ENCODE peak calls at places on chromosomes 5 and 9, in six cellular contexts. Z is A549, E is AG10803, U is thoracic aorta, Q is IMR-90, R is cardiac muscle cell. C is an unnamed sample.

GRCh38 chr9:114452219-114453169 is 52.8 kb downstream of the WHRN start:
- DNase-seq in Z (no peak), E (no peak), U (no peak), Q (no peak), R (peak; percentile 5), C (no peak)

GRCh38 chr5:141855265-141856029 is 22.8 kb downstream of the PCDH1 start:
- DNase-seq in Z (no peak), E (no peak), U (no peak), Q (no peak), R (no peak), C (no peak)

GRCh38 chr9:84371737-84372136 is 31.2 kb upstream of the SLC28A3 start:
- DNase-seq in Z (no peak), E (peak; percentile 97), U (no peak), Q (peak; percentile 82), R (peak; percentile 98), C (no peak)

GRCh38 chr9:129139993-129140396 is 28.8 kb downstream of the PTPA start:
- DNase-seq in Z (peak; percentile 97), E (peak; percentile 100), U (peak; percentile 95), Q (peak; percentile 100), R (peak; percentile 100), C (peak; percentile 98)

GRCh38 chr5:54279960-54280359 is 30.4 kb downstream of the ARL15 start:
- DNase-seq in Z (no peak), E (no peak), U (no peak), Q (no peak), R (no peak), C (no peak)

GRCh38 chr5:162503796-162504195 is 436.2 kb downstream of the GABRG2 start:
- DNase-seq in Z (no peak), E (no peak), U (no peak), Q (no peak), R (no peak), C (no peak)

GRCh38 chr5:19626218-19626617 is 361.8 kb downstream of the CDH18 start:
- DNase-seq in Z (no peak), E (no peak), U (no peak), Q (no peak), R (no peak), C (no peak)

GRCh38 chr5:148014276-148014675 is 49.5 kb upstream of the SPINK5 start:
- DNase-seq in Z (no peak), E (no peak), U (no peak), Q (no peak), R (no peak), C (no peak)

GRCh38 chr5:157324237-157324636 is 58.3 kb downstream of the CYFIP2 start:
- DNase-seq in Z (peak; percentile 58), E (no peak), U (no peak), Q (no peak), R (no peak), C (no peak)

GRCh38 chr9:110452227-110452801 is 114.7 kb upstream of the TXNDC8 start:
- DNase-seq in Z (peak; percentile 11), E (peak; percentile 3), U (no peak), Q (peak; percentile 15), R (peak; percentile 45), C (peak; percentile 6)

GRCh38 chr9:111148390-111148993 is 110.2 kb upstream of the LPAR1 start:
- DNase-seq in Z (no peak), E (peak; percentile 26), U (no peak), Q (peak; percentile 22), R (peak; percentile 82), C (peak; percentile 24)

GRCh38 chr9:127567898-127568617 is 44.0 kb upstream of the STXBP1 start:
- DNase-seq in Z (no peak), E (no peak), U (no peak), Q (no peak), R (peak; percentile 27), C (no peak)

DNA sequence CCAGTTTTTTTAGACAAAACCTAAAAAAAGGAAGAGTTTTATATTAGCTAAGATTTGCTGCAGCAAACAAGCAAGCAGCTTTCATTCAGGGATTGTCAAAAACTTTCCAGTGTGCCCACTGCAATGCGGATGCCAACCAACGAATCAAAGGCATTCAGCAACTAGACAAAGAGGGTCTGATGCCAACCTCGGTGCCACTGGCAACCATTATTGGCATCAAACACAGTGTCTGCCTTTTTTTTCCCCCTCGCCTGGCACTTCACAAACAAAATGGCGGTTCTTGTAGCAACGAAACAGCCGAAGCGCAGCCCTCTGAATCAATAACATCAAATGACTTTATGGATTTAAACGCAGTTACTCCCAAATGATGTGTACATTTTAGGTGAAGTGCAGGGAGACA is 10.4 kb downstream of the NFIB start:
- DNase-seq in Z (no peak), E (no peak), U (no peak), Q (no peak), R (no peak), C (no peak)
- H3K4me3 ChIP-seq in Z (no peak overlapping the region), E (no peak overlapping the region), U (no peak overlapping the region), Q (no peak overlapping the region), R (no peak overlapping the region), C (no peak overlapping the region)

GRCh38 chr5:77957-78804 is 13.8 kb upstream of the PLEKHG4B start:
- DNase-seq in Z (peak; percentile 73), E (peak; percentile 45), U (no peak), Q (peak; percentile 24), R (peak; percentile 20), C (peak; percentile 40)

GRCh38 chr5:79263-79662 is 12.7 kb upstream of the PLEKHG4B start:
- DNase-seq in Z (no peak), E (no peak), U (no peak), Q (no peak), R (no peak), C (no peak)

GRCh38 chr5:77546-77945 is 14.4 kb upstream of the PLEKHG4B start:
- DNase-seq in Z (no peak), E (no peak), U (no peak), Q (no peak), R (no peak), C (no peak)

GRCh38 chr5:79821-80220 is 12.1 kb upstream of the PLEKHG4B start:
- DNase-seq in Z (no peak), E (no peak), U (no peak), Q (no peak), R (no peak), C (no peak)

DNA sequence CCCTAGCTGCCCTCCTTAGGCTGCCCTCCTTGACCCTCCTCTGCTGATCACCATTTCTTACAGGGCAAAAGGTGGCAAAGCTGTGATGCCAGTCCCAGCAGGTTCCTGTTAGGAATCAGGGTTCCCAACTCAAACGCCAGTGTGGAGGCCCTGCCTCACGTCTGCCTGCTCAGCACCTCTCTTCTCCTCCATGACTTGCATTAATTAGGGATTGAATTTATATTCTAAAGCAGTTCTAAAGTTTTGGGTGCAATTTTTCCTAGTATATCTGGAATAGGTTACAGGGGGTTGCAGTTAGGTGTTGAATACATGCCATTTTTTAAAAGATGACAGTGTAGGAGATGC is 13.2 kb upstream of the PLEKHG4B start:
- DNase-seq in Z (no peak), E (no peak), U (no peak), Q (no peak), R (no peak), C (no peak)
- TF ChIP-seq CTCF in Z (no peak), E (no peak), U (no peak), Q (no peak), R (no peak), C (no peak)

DNA sequence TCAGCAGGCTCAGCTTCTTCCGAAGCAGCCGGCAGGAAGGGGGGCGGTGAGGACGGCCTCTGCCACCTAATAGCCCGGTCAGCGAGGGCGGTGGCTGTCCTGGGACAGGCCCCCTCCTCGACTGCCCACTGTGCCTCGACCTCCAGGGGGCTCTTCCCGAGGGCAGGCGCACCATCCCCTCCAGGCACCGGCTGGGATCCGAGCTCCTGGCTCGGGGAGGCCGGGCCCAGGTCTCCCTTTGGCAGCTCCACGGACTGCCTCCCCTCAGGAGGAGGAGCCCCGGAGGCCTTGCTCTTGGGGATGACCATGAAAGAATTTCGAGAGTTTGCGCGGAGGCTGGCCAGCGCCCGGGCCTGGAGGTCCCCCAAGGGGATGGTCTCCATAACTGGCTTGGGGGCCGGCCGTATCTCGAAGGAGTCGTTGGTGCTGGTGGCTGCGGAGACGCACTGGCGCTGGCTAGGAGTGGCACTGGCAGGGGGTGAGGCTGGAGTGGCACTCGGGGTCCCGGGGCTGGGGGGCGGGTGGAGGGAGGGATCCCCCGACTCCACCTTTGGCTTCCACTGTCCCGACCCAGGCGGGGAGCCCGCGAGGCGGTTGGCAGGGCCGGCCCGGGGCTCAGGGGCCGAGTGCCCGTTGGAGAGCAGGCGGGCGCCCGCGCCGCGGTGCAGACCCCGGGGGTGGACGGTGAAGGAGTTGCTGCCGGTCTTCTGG is 975 bp downstream of the TPRN start:
- DNase-seq in Z (no peak), E (no peak), U (no peak), Q (peak; percentile 12), R (peak; percentile 47), C (no peak)
- H3K4me3 ChIP-seq in Z (peak overlapping the region; percentile 53), E (peak overlapping the region; percentile 52), U (peak overlapping the region; percentile 69), Q (peak overlapping the region; percentile 56), R (peak overlapping the region; percentile 58), C (peak overlapping the region; percentile 39)

GRCh38 chr9:133188006-133188842 is 20.8 kb downstream of the OBP2B start:
- DNase-seq in Z (peak; percentile 42), E (no peak), U (no peak), Q (no peak), R (no peak), C (peak; percentile 29)
- TF ChIP-seq CTCF in Z (peak; percentile 23), E (no peak), U (no peak), Q (no peak), R (peak; percentile 26), C (peak; percentile 17)

C was measured in GM12865.